ENCODE peak calls at places on chromosomes 4 and X, in nine cellular contexts. N is EL, Q is T-helper 17 cell, S is Caki2, P is hepatic stellate cell, O is RWPE1, C is NCI-H2029, Y is colonic mucosa, V is NCI-H345. F is an unnamed sample.
A peak's percentile ranks its signal among the peaks of the same experiment; 100 is the strongest.

GRCh38 chrX:120794525-120794975 is 81.1 kb downstream of the CT47B1 start:
- DNase-seq in N (peak; percentile 8), Q (no peak), S (no peak), P (no peak), O (peak; percentile 2), C (no peak), Y (no peak), V (no peak), F (no peak)

GRCh38 chr4:83535520-83535944 is 376 bp upstream of the GPAT3 start:
- DNase-seq in N (no peak), Q (peak; percentile 14), S (no peak), P (peak; percentile 48), O (peak; percentile 53), C (peak; percentile 28), Y (peak; percentile 82), V (peak; percentile 63), F (peak; percentile 84)

GRCh38 chrX:19372170-19373033 is 28.7 kb downstream of the PDHA1 start:
- DNase-seq in N (peak; percentile 63), Q (peak; percentile 34), S (peak; percentile 8), P (peak; percentile 75), O (peak; percentile 65), C (peak; percentile 13), Y (peak; percentile 67), V (peak; percentile 56), F (peak; percentile 5)

GRCh38 chr4:67714248-67714583 is 13.3 kb upstream of the UBA6 start:
- DNase-seq in N (no peak), Q (no peak), S (peak; percentile 86), P (peak; percentile 11), O (no peak), C (no peak), Y (no peak), V (no peak), F (no peak)

GRCh38 chr4:92303621-92304027 is at the start of gene GRID2:
- DNase-seq in N (peak; percentile 4), Q (no peak), S (peak; percentile 32), P (peak; percentile 32), O (peak; percentile 23), C (no peak), Y (no peak), V (peak; percentile 54), F (no peak)

GRCh38 chr4:31538877-31539276 is 818.7 kb downstream of the PCDH7 start:
- DNase-seq in N (no peak), Q (no peak), S (no peak), P (no peak), O (no peak), C (no peak), Y (no peak), V (no peak), F (no peak)

GRCh38 chrX:65551489-65552339 is 17.1 kb upstream of the LAS1L start:
- DNase-seq in N (no peak), Q (no peak), S (no peak), P (no peak), O (no peak), C (no peak), Y (no peak), V (no peak), F (no peak)

GRCh38 chr4:38531126-38531737 is 132.8 kb upstream of the KLF3 start:
- DNase-seq in N (peak; percentile 2), Q (no peak), S (no peak), P (no peak), O (no peak), C (peak; percentile 70), Y (no peak), V (peak; percentile 51), F (no peak)

GRCh38 chrX:136639506-136640176 is 8.3 kb upstream of the CD40LG start:
- DNase-seq in N (peak; percentile 19), Q (no peak), S (no peak), P (no peak), O (no peak), C (no peak), Y (no peak), V (no peak), F (no peak)

GRCh38 chr4:11724731-11725130 is 296.0 kb upstream of the HS3ST1 start:
- DNase-seq in N (no peak), Q (no peak), S (no peak), P (peak; percentile 29), O (peak; percentile 38), C (no peak), Y (no peak), V (no peak), F (no peak)

GRCh38 chrX:154482786-154483185 is 3.6 kb downstream of the UBL4A start:
- DNase-seq in N (no peak), Q (no peak), S (no peak), P (no peak), O (no peak), C (no peak), Y (no peak), V (no peak), F (no peak)

GRCh38 chr4:73917081-73917501 is 47.9 kb downstream of the CXCL1 start:
- DNase-seq in N (peak; percentile 91), Q (no peak), S (peak; percentile 89), P (peak; percentile 64), O (peak; percentile 66), C (no peak), Y (no peak), V (no peak), F (peak; percentile 24)

F was measured in LoVo.